ENCODE peak calls at places on chromosomes 3 and 15, in nine cellular contexts. One of them, this sample, is unnamed.

GRCh38 chr3:49362579-49362978 is 4.4 kb upstream of the GPX1 start:
- DNase-seq in cardiac muscle cell: no peak
- DNase-seq in astrocyte of the spinal cord: peak; percentile 35
- DNase-seq in stimulated activated CD4-positive, alpha-beta T cell treated with anti-CD3 and anti-CD28 coated beads, Interleukin-2, amount 100 ng/mL, for 24 hours: no peak
- DNase-seq in T-helper 2 cell: no peak
- DNase-seq in substantia nigra: no peak
- DNase-seq in HEK293T: no peak
- DNase-seq in stomach: no peak
- DNase-seq in mesothelial cell of epicardium: no peak
- DNase-seq in this sample: no peak

GRCh38 chr15:89148126-89148525 is 59.9 kb downstream of the ABHD2 start:
- DNase-seq in substantia nigra: no peak
- DNase-seq in stimulated activated CD4-positive, alpha-beta T cell treated with anti-CD3 and anti-CD28 coated beads, Interleukin-2, amount 100 ng/mL, for 24 hours: no peak
- DNase-seq in HEK293T: no peak
- DNase-seq in astrocyte of the spinal cord: no peak
- DNase-seq in T-helper 2 cell: no peak
- DNase-seq in mesothelial cell of epicardium: no peak
- DNase-seq in cardiac muscle cell: no peak
- DNase-seq in stomach: no peak
- DNase-seq in this sample: no peak

GRCh38 chr3:65177879-65178484 is 490.2 kb upstream of the ADAMTS9 start:
- DNase-seq in stimulated activated CD4-positive, alpha-beta T cell treated with anti-CD3 and anti-CD28 coated beads, Interleukin-2, amount 100 ng/mL, for 24 hours: no peak
- DNase-seq in astrocyte of the spinal cord: peak; percentile 36
- DNase-seq in T-helper 2 cell: no peak
- DNase-seq in HEK293T: no peak
- DNase-seq in cardiac muscle cell: no peak
- DNase-seq in stomach: no peak
- DNase-seq in substantia nigra: no peak
- DNase-seq in mesothelial cell of epicardium: no peak
- DNase-seq in this sample: no peak

GRCh38 chr3:43180027-43180426 is 74.1 kb upstream of the POMGNT2 start:
- DNase-seq in stomach: no peak
- DNase-seq in mesothelial cell of epicardium: no peak
- DNase-seq in cardiac muscle cell: no peak
- DNase-seq in astrocyte of the spinal cord: peak; percentile 83
- DNase-seq in substantia nigra: no peak
- DNase-seq in HEK293T: no peak
- DNase-seq in T-helper 2 cell: peak; percentile 78
- DNase-seq in stimulated activated CD4-positive, alpha-beta T cell treated with anti-CD3 and anti-CD28 coated beads, Interleukin-2, amount 100 ng/mL, for 24 hours: peak; percentile 14
- DNase-seq in this sample: no peak

GRCh38 chr3:9809239-9809614 is 835 bp upstream of the TTLL3 start:
- DNase-seq in T-helper 2 cell: peak; percentile 10
- DNase-seq in astrocyte of the spinal cord: no peak
- DNase-seq in substantia nigra: no peak
- DNase-seq in mesothelial cell of epicardium: no peak
- DNase-seq in stimulated activated CD4-positive, alpha-beta T cell treated with anti-CD3 and anti-CD28 coated beads, Interleukin-2, amount 100 ng/mL, for 24 hours: no peak
- DNase-seq in stomach: peak; percentile 40
- DNase-seq in HEK293T: no peak
- DNase-seq in cardiac muscle cell: no peak
- DNase-seq in this sample: no peak

GRCh38 chr3:64209866-64210609 is 15.2 kb downstream of the PRICKLE2 start:
- DNase-seq in stomach: peak; percentile 27
- DNase-seq in mesothelial cell of epicardium: no peak
- DNase-seq in T-helper 2 cell: no peak
- DNase-seq in astrocyte of the spinal cord: peak; percentile 47
- DNase-seq in substantia nigra: no peak
- DNase-seq in stimulated activated CD4-positive, alpha-beta T cell treated with anti-CD3 and anti-CD28 coated beads, Interleukin-2, amount 100 ng/mL, for 24 hours: no peak
- DNase-seq in HEK293T: no peak
- DNase-seq in cardiac muscle cell: no peak
- DNase-seq in this sample: no peak

GRCh38 chr3:177995006-177995732 is 541.1 kb upstream of the KCNMB2 start:
- DNase-seq in HEK293T: no peak
- DNase-seq in cardiac muscle cell: no peak
- DNase-seq in substantia nigra: no peak
- DNase-seq in astrocyte of the spinal cord: no peak
- DNase-seq in mesothelial cell of epicardium: no peak
- DNase-seq in T-helper 2 cell: no peak
- DNase-seq in stomach: no peak
- DNase-seq in stimulated activated CD4-positive, alpha-beta T cell treated with anti-CD3 and anti-CD28 coated beads, Interleukin-2, amount 100 ng/mL, for 24 hours: no peak
- DNase-seq in this sample: no peak

GRCh38 chr15:48076454-48076853 is 44.3 kb upstream of the SLC24A5 start:
- DNase-seq in HEK293T: no peak
- DNase-seq in stimulated activated CD4-positive, alpha-beta T cell treated with anti-CD3 and anti-CD28 coated beads, Interleukin-2, amount 100 ng/mL, for 24 hours: no peak
- DNase-seq in T-helper 2 cell: no peak
- DNase-seq in astrocyte of the spinal cord: no peak
- DNase-seq in cardiac muscle cell: no peak
- DNase-seq in mesothelial cell of epicardium: no peak
- DNase-seq in substantia nigra: no peak
- DNase-seq in stomach: no peak
- DNase-seq in this sample: no peak

GRCh38 chr15:42085236-42085605 is 9.1 kb downstream of the PLA2G4D start:
- DNase-seq in astrocyte of the spinal cord: no peak
- DNase-seq in mesothelial cell of epicardium: no peak
- DNase-seq in T-helper 2 cell: no peak
- DNase-seq in HEK293T: no peak
- DNase-seq in substantia nigra: no peak
- DNase-seq in stomach: peak; percentile 38
- DNase-seq in cardiac muscle cell: no peak
- DNase-seq in stimulated activated CD4-positive, alpha-beta T cell treated with anti-CD3 and anti-CD28 coated beads, Interleukin-2, amount 100 ng/mL, for 24 hours: no peak
- DNase-seq in this sample: no peak

GRCh38 chr3:108219336-108219735 is 2.9 kb downstream of the IFT57 start:
- DNase-seq in substantia nigra: no peak
- DNase-seq in mesothelial cell of epicardium: no peak
- DNase-seq in astrocyte of the spinal cord: no peak
- DNase-seq in stimulated activated CD4-positive, alpha-beta T cell treated with anti-CD3 and anti-CD28 coated beads, Interleukin-2, amount 100 ng/mL, for 24 hours: no peak
- DNase-seq in stomach: no peak
- DNase-seq in HEK293T: no peak
- DNase-seq in cardiac muscle cell: no peak
- DNase-seq in T-helper 2 cell: no peak
- DNase-seq in this sample: no peak

GRCh38 chr3:88189361-88189810 is 39.6 kb downstream of the C3orf38 start:
- DNase-seq in HEK293T: no peak
- DNase-seq in cardiac muscle cell: no peak
- DNase-seq in stimulated activated CD4-positive, alpha-beta T cell treated with anti-CD3 and anti-CD28 coated beads, Interleukin-2, amount 100 ng/mL, for 24 hours: no peak
- DNase-seq in stomach: no peak
- DNase-seq in mesothelial cell of epicardium: no peak
- DNase-seq in astrocyte of the spinal cord: no peak
- DNase-seq in substantia nigra: no peak
- DNase-seq in T-helper 2 cell: peak; percentile 23
- DNase-seq in this sample: peak; percentile 42

GRCh38 chr3:122609798-122610559 is 32.5 kb downstream of the PARP15 start:
- DNase-seq in substantia nigra: no peak
- DNase-seq in stomach: no peak
- DNase-seq in cardiac muscle cell: no peak
- DNase-seq in astrocyte of the spinal cord: peak; percentile 87
- DNase-seq in T-helper 2 cell: peak; percentile 94
- DNase-seq in HEK293T: no peak
- DNase-seq in stimulated activated CD4-positive, alpha-beta T cell treated with anti-CD3 and anti-CD28 coated beads, Interleukin-2, amount 100 ng/mL, for 24 hours: peak; percentile 6
- DNase-seq in mesothelial cell of epicardium: no peak
- DNase-seq in this sample: no peak

GRCh38 chr15:28992340-28992864 is 106.6 kb downstream of the APBA2 start:
- DNase-seq in stomach: no peak
- DNase-seq in HEK293T: no peak
- DNase-seq in astrocyte of the spinal cord: no peak
- DNase-seq in mesothelial cell of epicardium: no peak
- DNase-seq in cardiac muscle cell: no peak
- DNase-seq in T-helper 2 cell: no peak
- DNase-seq in stimulated activated CD4-positive, alpha-beta T cell treated with anti-CD3 and anti-CD28 coated beads, Interleukin-2, amount 100 ng/mL, for 24 hours: no peak
- DNase-seq in substantia nigra: no peak
- DNase-seq in this sample: no peak